ENCODE peak calls at places on chromosomes 12 and 14, in five cellular contexts. E is GM12865, H is stomach, R is cardiac fibroblast, Z is lung. W is an unnamed sample.

GRCh38 chr12:114655934-114656697 is 27.9 kb downstream of the TBX3 start:
- DNase-seq in E (no peak), H (no peak), R (peak), Z (no peak), W (peak)

GRCh38 chr12:68069276-68069675 is 80.0 kb downstream of the IFNG-AS1 start:
- DNase-seq in E (peak), H (no peak), R (no peak), Z (no peak), W (no peak)

GRCh38 chr12:124254126-124254525 is 40.8 kb upstream of the RFLNA start:
- DNase-seq in E (no peak), H (no peak), R (no peak), Z (no peak), W (no peak)

GRCh38 chr12:26425587-26426260 is 230.4 kb downstream of the SSPN start:
- DNase-seq in E (peak), H (no peak), R (peak), Z (no peak), W (no peak)

GRCh38 chr14:70744631-70745030 is 64.7 kb downstream of the MAP3K9 start:
- DNase-seq in E (no peak), H (no peak), R (no peak), Z (no peak), W (no peak)

GRCh38 chr12:64968989-64969819 is 144.8 kb downstream of the TBC1D30 start:
- DNase-seq in E (peak), H (no peak), R (peak), Z (no peak), W (peak)

GRCh38 chr14:101828038-101828437 is 66.5 kb downstream of the PPP2R5C start:
- DNase-seq in E (no peak), H (no peak), R (no peak), Z (no peak), W (no peak)

GRCh38 chr14:65945333-65945732 is 532.8 kb downstream of the FUT8 start:
- DNase-seq in E (no peak), H (no peak), R (no peak), Z (no peak), W (no peak)

GRCh38 chr12:16585781-16586180 is 20.2 kb downstream of the LMO3 start:
- DNase-seq in E (no peak), H (no peak), R (no peak), Z (no peak), W (no peak)

GRCh38 chr12:101001669-101002068 is 207.1 kb downstream of the ANO4 start:
- DNase-seq in E (peak), H (no peak), R (no peak), Z (no peak), W (no peak)

GRCh38 chr14:86055512-86055911 is 525.6 kb downstream of the FLRT2 start:
- DNase-seq in E (no peak), H (no peak), R (peak), Z (no peak), W (no peak)

GRCh38 chr12:127260959-127261358 is 1006.0 kb upstream of the TMEM132C start:
- DNase-seq in E (no peak), H (no peak), R (no peak), Z (no peak), W (no peak)

GRCh38 chr12:67651380-67651695 is 2.8 kb downstream of the DYRK2 start:
- DNase-seq in E (peak), H (no peak), R (peak), Z (no peak), W (no peak)

GRCh38 chr14:77026930-77027537 is 1.5 kb downstream of the IRF2BPL start:
- DNase-seq in E (peak), H (peak), R (peak), Z (no peak), W (no peak)

GRCh38 chr12:180445-180844 is 33.5 kb downstream of the SLC6A12 start:
- DNase-seq in E (peak), H (peak), R (peak), Z (no peak), W (no peak)

GRCh38 chr12:88393017-88393767 is 187.1 kb downstream of the KITLG start:
- DNase-seq in E (peak), H (no peak), R (peak), Z (no peak), W (no peak)

DNA sequence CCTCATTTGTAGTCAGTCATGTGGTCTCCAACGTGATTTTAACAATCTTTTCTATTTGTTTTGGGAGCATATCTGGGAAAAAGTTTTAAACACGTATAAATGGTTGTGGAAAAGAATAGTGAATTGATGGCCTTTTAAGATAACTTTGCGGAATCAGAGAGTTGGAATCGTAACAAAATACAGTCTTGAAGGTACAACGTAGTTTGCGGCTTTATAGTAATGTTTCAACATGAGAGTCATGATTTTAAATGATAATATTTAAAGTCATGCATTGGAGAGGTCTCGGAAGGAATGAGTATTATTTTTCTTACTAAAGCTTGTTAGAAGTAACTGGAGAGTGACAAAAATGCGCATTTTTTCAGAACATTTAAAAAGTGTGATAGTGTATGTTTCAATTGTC is 1.6 kb downstream of the AEBP2 start:
- DNase-seq in E (no peak), H (no peak), R (peak), Z (no peak), W (no peak)
- H3K4me3 ChIP-seq in E (peak), H (peak), R (peak), Z (no peak), W (peak)

DNA sequence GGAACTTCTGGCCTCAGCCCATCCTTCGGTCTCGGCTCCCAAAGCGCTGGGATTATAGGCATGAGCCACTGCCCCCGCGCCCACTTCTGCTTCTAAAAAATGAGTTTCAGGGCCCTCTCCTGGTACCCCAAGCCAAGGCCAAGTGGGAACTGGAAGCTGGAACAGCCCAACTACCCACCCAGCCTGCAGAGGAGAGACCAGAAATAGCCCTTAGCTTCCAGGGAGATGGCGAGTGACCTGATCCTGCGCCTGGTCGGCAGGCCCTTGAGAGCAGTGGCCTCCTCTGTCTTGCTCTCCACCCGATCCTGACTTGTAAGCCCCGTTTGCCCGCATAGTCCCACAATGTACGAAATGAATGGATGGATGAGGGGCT is 31.2 kb upstream of the PLEKHG6 start:
- DNase-seq in E (no peak), H (no peak), R (no peak), Z (no peak), W (no peak)
- H3K4me3 ChIP-seq in E (no peak), H (no peak), R (no peak), Z (no peak), W (no peak)

DNA sequence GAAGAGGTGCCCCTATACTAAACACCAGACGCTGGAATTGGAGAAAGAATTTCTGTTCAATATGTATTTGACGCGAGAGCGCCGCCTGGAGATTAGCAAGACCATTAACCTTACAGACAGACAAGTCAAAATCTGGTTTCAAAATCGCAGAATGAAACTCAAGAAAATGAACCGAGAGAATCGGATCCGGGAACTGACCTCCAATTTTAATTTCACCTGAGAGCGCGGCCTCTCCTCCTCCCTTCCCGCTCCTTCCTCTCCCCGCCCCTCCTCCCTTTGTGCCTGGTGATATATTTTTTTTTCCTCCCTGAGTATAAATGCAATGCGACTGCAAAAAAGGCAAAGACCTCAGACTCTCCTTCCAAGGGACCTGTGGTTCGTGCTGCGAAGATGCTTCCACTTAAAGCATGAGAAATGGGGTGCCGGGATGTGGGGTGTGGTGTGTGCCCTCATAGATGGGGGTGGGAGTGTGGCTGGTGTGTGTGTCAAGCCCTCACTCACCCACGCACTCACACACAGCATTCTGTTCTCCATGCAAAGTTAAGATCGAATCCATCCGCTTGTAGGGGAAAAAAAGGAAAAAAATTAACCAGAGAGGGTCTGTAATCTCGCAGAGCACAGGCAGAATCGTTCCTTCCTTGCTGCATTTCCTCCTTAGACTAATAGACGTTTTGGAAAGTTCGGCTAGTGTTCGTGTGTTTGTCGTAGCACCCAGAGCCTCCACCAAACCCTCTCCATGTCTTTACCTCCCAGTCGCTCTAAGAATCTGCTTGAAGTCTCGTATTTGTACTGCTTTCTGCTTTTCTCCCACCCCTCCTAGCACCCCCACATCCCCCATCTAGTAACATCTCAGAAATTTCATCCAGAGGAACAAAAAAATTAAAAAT is 4.5 kb downstream of the HOXC10 start:
- DNase-seq in E (peak), H (no peak), R (peak), Z (no peak), W (peak)
- H3K4me3 ChIP-seq in E (no peak), H (no peak), R (no peak), Z (no peak), W (peak)

GRCh38 chr14:24189460-24189859 is 844 bp upstream of the IPO4 start:
- DNase-seq in E (no peak), H (no peak), R (no peak), Z (no peak), W (no peak)

GRCh38 chr14:24190416-24190815 is 1.8 kb upstream of the IPO4 start:
- DNase-seq in E (no peak), H (no peak), R (no peak), Z (no peak), W (no peak)

GRCh38 chr14:24188251-24189058 is at the start of gene IPO4:
- DNase-seq in E (peak), H (peak), R (peak), Z (peak), W (peak)

GRCh38 chr14:24187538-24187915 is 1.1 kb downstream of the IPO4 start:
- DNase-seq in E (no peak), H (no peak), R (no peak), Z (no peak), W (no peak)

GRCh38 chr14:24189059-24189375 is 401 bp upstream of the IPO4 start:
- DNase-seq in E (no peak), H (no peak), R (no peak), Z (no peak), W (no peak)
- H3K4me3 ChIP-seq in E (peak), H (no peak), R (no peak), Z (no peak), W (peak)

GRCh38 chr12:132563911-132564310 is 46.5 kb downstream of the LRCOL1 start:
- DNase-seq in E (no peak), H (no peak), R (no peak), Z (no peak), W (no peak)
- H3K4me3 ChIP-seq in E (no peak), H (no peak), R (no peak), Z (no peak), W (no peak)

GRCh38 chr12:50024227-50024626 is 1.1 kb downstream of the RACGAP1 start:
- DNase-seq in E (no peak), H (no peak), R (no peak), Z (no peak), W (no peak)
- H3K4me3 ChIP-seq in E (peak), H (peak), R (no peak), Z (no peak), W (peak)

GRCh38 chr14:88030079-88030478 is 25.1 kb downstream of the GPR65 start:
- DNase-seq in E (no peak), H (no peak), R (no peak), Z (no peak), W (no peak)

GRCh38 chr14:88030892-88031291 is 26.0 kb downstream of the GPR65 start:
- DNase-seq in E (no peak), H (no peak), R (no peak), Z (no peak), W (no peak)

GRCh38 chr14:88032373-88032772 is 27.4 kb downstream of the GPR65 start:
- DNase-seq in E (no peak), H (no peak), R (no peak), Z (no peak), W (no peak)

GRCh38 chr14:88026890-88027289 is 22.0 kb downstream of the GPR65 start:
- DNase-seq in E (no peak), H (no peak), R (no peak), Z (no peak), W (no peak)

GRCh38 chr14:88029500-88029899 is 24.6 kb downstream of the GPR65 start:
- DNase-seq in E (no peak), H (no peak), R (no peak), Z (no peak), W (no peak)
- H3K4me3 ChIP-seq in E (no peak), H (no peak), R (no peak), Z (no peak), W (no peak)